ENCODE peak calls at places on chromosomes 12 and 14, in nine cellular contexts. One of them, this sample, is unnamed.

GRCh38 chr14:103518416-103519042 is 4.1 kb downstream of the CKB start:
- DNase-seq in cerebellar cortex: peak
- DNase-seq in brain microvascular endothelial cell: no peak
- DNase-seq in HEK293T: peak
- DNase-seq in NCI-H1105: peak
- DNase-seq in HT-29: peak
- DNase-seq in GM20000: peak
- DNase-seq in hippocampal formation: peak
- DNase-seq in GM12865: peak
- DNase-seq in this sample: peak

GRCh38 chr12:69243099-69244084 is 4.0 kb downstream of the CPSF6 start:
- DNase-seq in cerebellar cortex: no peak
- DNase-seq in hippocampal formation: no peak
- DNase-seq in GM12865: peak
- DNase-seq in GM20000: peak
- DNase-seq in HT-29: no peak
- DNase-seq in HEK293T: no peak
- DNase-seq in brain microvascular endothelial cell: no peak
- DNase-seq in NCI-H1105: no peak
- DNase-seq in this sample: no peak

GRCh38 chr12:65170245-65170881 is 980 bp downstream of the LEMD3 start:
- DNase-seq in GM20000: peak
- DNase-seq in NCI-H1105: peak
- DNase-seq in HT-29: peak
- DNase-seq in cerebellar cortex: peak
- DNase-seq in GM12865: peak
- DNase-seq in hippocampal formation: peak
- DNase-seq in HEK293T: peak
- DNase-seq in brain microvascular endothelial cell: peak
- DNase-seq in this sample: peak

GRCh38 chr12:82517027-82517426 is 158.7 kb downstream of the METTL25 start:
- DNase-seq in GM20000: peak
- DNase-seq in hippocampal formation: no peak
- DNase-seq in NCI-H1105: no peak
- DNase-seq in cerebellar cortex: peak
- DNase-seq in GM12865: peak
- DNase-seq in brain microvascular endothelial cell: peak
- DNase-seq in HT-29: peak
- DNase-seq in HEK293T: peak
- DNase-seq in this sample: no peak

GRCh38 chr12:130981156-130981789 is 27.6 kb downstream of the ADGRD1 start:
- DNase-seq in NCI-H1105: no peak
- DNase-seq in cerebellar cortex: no peak
- DNase-seq in GM20000: no peak
- DNase-seq in GM12865: no peak
- DNase-seq in HT-29: no peak
- DNase-seq in hippocampal formation: no peak
- DNase-seq in HEK293T: peak
- DNase-seq in brain microvascular endothelial cell: no peak
- DNase-seq in this sample: no peak

GRCh38 chr14:99599440-99599839 is 4.6 kb downstream of the CCDC85C start:
- DNase-seq in HEK293T: no peak
- DNase-seq in cerebellar cortex: no peak
- DNase-seq in GM12865: no peak
- DNase-seq in NCI-H1105: no peak
- DNase-seq in GM20000: no peak
- DNase-seq in hippocampal formation: no peak
- DNase-seq in HT-29: no peak
- DNase-seq in brain microvascular endothelial cell: no peak
- DNase-seq in this sample: no peak

GRCh38 chr14:42378880-42379279 is 772.2 kb downstream of the LRFN5 start:
- DNase-seq in GM20000: no peak
- DNase-seq in cerebellar cortex: no peak
- DNase-seq in HT-29: no peak
- DNase-seq in brain microvascular endothelial cell: no peak
- DNase-seq in hippocampal formation: no peak
- DNase-seq in GM12865: no peak
- DNase-seq in NCI-H1105: no peak
- DNase-seq in HEK293T: no peak
- DNase-seq in this sample: no peak

GRCh38 chr14:24311837-24312615 is 724 bp downstream of the LTB4R start:
- DNase-seq in hippocampal formation: no peak
- DNase-seq in NCI-H1105: no peak
- DNase-seq in cerebellar cortex: no peak
- DNase-seq in GM12865: no peak
- DNase-seq in GM20000: no peak
- DNase-seq in HT-29: no peak
- DNase-seq in HEK293T: no peak
- DNase-seq in brain microvascular endothelial cell: no peak
- DNase-seq in this sample: no peak

GRCh38 chr12:123232472-123232806 is 502 bp downstream of the MPHOSPH9 start:
- DNase-seq in cerebellar cortex: no peak
- DNase-seq in GM20000: no peak
- DNase-seq in hippocampal formation: no peak
- DNase-seq in GM12865: no peak
- DNase-seq in NCI-H1105: no peak
- DNase-seq in HEK293T: no peak
- DNase-seq in brain microvascular endothelial cell: peak
- DNase-seq in HT-29: no peak
- DNase-seq in this sample: no peak

GRCh38 chr12:62767946-62768345 is 167.0 kb downstream of the PPM1H start:
- DNase-seq in brain microvascular endothelial cell: no peak
- DNase-seq in GM12865: no peak
- DNase-seq in hippocampal formation: no peak
- DNase-seq in cerebellar cortex: no peak
- DNase-seq in HT-29: no peak
- DNase-seq in HEK293T: no peak
- DNase-seq in NCI-H1105: no peak
- DNase-seq in GM20000: no peak
- DNase-seq in this sample: peak

GRCh38 chr14:53462931-53463778 is 310.0 kb upstream of the DDHD1 start:
- DNase-seq in GM12865: no peak
- DNase-seq in HEK293T: no peak
- DNase-seq in hippocampal formation: no peak
- DNase-seq in cerebellar cortex: no peak
- DNase-seq in HT-29: peak
- DNase-seq in NCI-H1105: peak
- DNase-seq in brain microvascular endothelial cell: no peak
- DNase-seq in GM20000: no peak
- DNase-seq in this sample: no peak

GRCh38 chr14:103019827-103020226 is 37.5 kb downstream of the CDC42BPB start:
- DNase-seq in HT-29: no peak
- DNase-seq in hippocampal formation: peak
- DNase-seq in HEK293T: no peak
- DNase-seq in cerebellar cortex: no peak
- DNase-seq in GM20000: no peak
- DNase-seq in brain microvascular endothelial cell: no peak
- DNase-seq in NCI-H1105: no peak
- DNase-seq in GM12865: no peak
- DNase-seq in this sample: no peak

GRCh38 chr12:6141048-6141447 is 16.6 kb upstream of the VWF start:
- DNase-seq in GM12865: no peak
- DNase-seq in hippocampal formation: peak
- DNase-seq in brain microvascular endothelial cell: peak
- DNase-seq in HT-29: no peak
- DNase-seq in GM20000: peak
- DNase-seq in HEK293T: no peak
- DNase-seq in NCI-H1105: no peak
- DNase-seq in cerebellar cortex: no peak
- DNase-seq in this sample: peak

GRCh38 chr14:68283378-68284123 is 464.0 kb downstream of the RAD51B start:
- DNase-seq in GM12865: peak
- DNase-seq in cerebellar cortex: no peak
- DNase-seq in HT-29: no peak
- DNase-seq in GM20000: peak
- DNase-seq in brain microvascular endothelial cell: no peak
- DNase-seq in hippocampal formation: no peak
- DNase-seq in HEK293T: no peak
- DNase-seq in NCI-H1105: no peak
- DNase-seq in this sample: peak

GRCh38 chr12:5407457-5407856 is 24.5 kb upstream of the NTF3 start:
- DNase-seq in GM12865: no peak
- DNase-seq in NCI-H1105: no peak
- DNase-seq in hippocampal formation: no peak
- DNase-seq in HT-29: no peak
- DNase-seq in brain microvascular endothelial cell: no peak
- DNase-seq in HEK293T: no peak
- DNase-seq in cerebellar cortex: no peak
- DNase-seq in GM20000: no peak
- DNase-seq in this sample: no peak

GRCh38 chr12:81224626-81225025 is 146.7 kb downstream of the ACSS3 start:
- DNase-seq in cerebellar cortex: no peak
- DNase-seq in hippocampal formation: no peak
- DNase-seq in HEK293T: no peak
- DNase-seq in brain microvascular endothelial cell: no peak
- DNase-seq in GM12865: no peak
- DNase-seq in GM20000: no peak
- DNase-seq in HT-29: no peak
- DNase-seq in NCI-H1105: no peak
- DNase-seq in this sample: no peak

GRCh38 chr12:66352197-66352596 is 49.9 kb downstream of the HELB start:
- DNase-seq in HT-29: peak
- DNase-seq in NCI-H1105: no peak
- DNase-seq in GM12865: peak
- DNase-seq in cerebellar cortex: peak
- DNase-seq in HEK293T: peak
- DNase-seq in GM20000: peak
- DNase-seq in brain microvascular endothelial cell: peak
- DNase-seq in hippocampal formation: no peak
- DNase-seq in this sample: no peak

GRCh38 chr12:93191461-93191860 is 186.3 kb upstream of the NUDT4 start:
- DNase-seq in HT-29: no peak
- DNase-seq in hippocampal formation: no peak
- DNase-seq in cerebellar cortex: no peak
- DNase-seq in HEK293T: no peak
- DNase-seq in GM20000: no peak
- DNase-seq in GM12865: no peak
- DNase-seq in NCI-H1105: no peak
- DNase-seq in brain microvascular endothelial cell: no peak
- DNase-seq in this sample: no peak

GRCh38 chr12:61896436-61896835 is 363.8 kb upstream of the USP15 start:
- DNase-seq in HT-29: no peak
- DNase-seq in NCI-H1105: peak
- DNase-seq in brain microvascular endothelial cell: no peak
- DNase-seq in GM20000: no peak
- DNase-seq in hippocampal formation: no peak
- DNase-seq in HEK293T: no peak
- DNase-seq in cerebellar cortex: no peak
- DNase-seq in GM12865: no peak
- DNase-seq in this sample: no peak

This sample was measured in activated CD4-positive, alpha-beta memory T cell treated with anti-CD3 and anti-CD28 coated beads for 36 hours.